ENCODE peak calls at places on chromosomes 13 and 19, in nine cellular contexts. K is DND-41; G is H9; N is AG04450; H is Panc1; I is heart right ventricle; A is CD4-positive, alpha-beta T cell; Q is CD8-positive, alpha-beta memory T cell; X is HL-60. U is an unnamed sample.

GRCh38 chr13:26017932-26018690 is 33.7 kb downstream of the SHISA2 start:
- DNase-seq in Q (no peak), H (no peak), G (no peak), A (no peak), I (no peak), K (no peak), N (no peak), X (no peak), U (no peak)

GRCh38 chr13:109274188-109274821 is 512.1 kb downstream of the IRS2 start:
- DNase-seq in X (no peak), I (no peak), Q (no peak), H (no peak), G (peak; percentile 63), A (no peak), K (no peak), N (peak; percentile 41), U (no peak)

GRCh38 chr19:36213793-36214387 is 575 bp downstream of the ZNF565 start:
- DNase-seq in I (peak; percentile 7), K (no peak), A (no peak), G (no peak), Q (no peak), N (no peak), X (no peak), H (no peak), U (no peak)

GRCh38 chr13:106139407-106139806 is 396.1 kb downstream of the EFNB2 start:
- DNase-seq in I (no peak), G (no peak), K (no peak), H (no peak), N (no peak), A (no peak), Q (no peak), X (no peak), U (no peak)

GRCh38 chr13:92827503-92827902 is 399.1 kb upstream of the GPC6 start:
- DNase-seq in Q (no peak), G (no peak), K (no peak), N (no peak), H (no peak), A (no peak), I (no peak), X (no peak), U (no peak)

GRCh38 chr13:60572003-60572792 is 175.2 kb downstream of the TDRD3 start:
- DNase-seq in H (peak; percentile 20), N (no peak), G (peak; percentile 51), A (no peak), Q (no peak), K (no peak), X (no peak), I (no peak), U (no peak)

GRCh38 chr19:8505680-8506401 is 3.4 kb upstream of the PRAM1 start:
- DNase-seq in X (no peak), A (peak; percentile 47), I (peak; percentile 78), K (peak; percentile 65), N (peak; percentile 18), H (no peak), Q (peak; percentile 56), G (peak; percentile 83), U (peak; percentile 73)

GRCh38 chr19:38095411-38096308 is 128.4 kb downstream of the DPF1 start:
- DNase-seq in G (peak; percentile 83), Q (no peak), A (peak; percentile 24), N (no peak), K (peak; percentile 76), X (peak; percentile 22), H (peak; percentile 50), I (peak; percentile 68), U (peak; percentile 45)

GRCh38 chr13:45362939-45363338 is 22.0 kb upstream of the TPT1 start:
- DNase-seq in Q (no peak), K (no peak), I (no peak), H (no peak), X (no peak), N (no peak), A (no peak), G (peak; percentile 90), U (no peak)

GRCh38 chr13:98749501-98749900 is 3.0 kb downstream of the SLC15A1 start:
- DNase-seq in K (no peak), G (no peak), X (no peak), N (no peak), A (no peak), I (no peak), H (no peak), Q (no peak), U (no peak)

GRCh38 chr13:33105387-33106005 is 89.3 kb downstream of the KL start:
- DNase-seq in X (no peak), N (no peak), G (no peak), A (no peak), H (no peak), Q (no peak), K (no peak), I (no peak), U (no peak)

GRCh38 chr13:27679396-27679795 is 57.7 kb downstream of the POLR1D start:
- DNase-seq in G (no peak), Q (no peak), I (no peak), K (no peak), H (no peak), X (no peak), N (no peak), A (no peak), U (no peak)

GRCh38 chr19:18319591-18320135 is 3.2 kb downstream of the LSM4 start:
- DNase-seq in Q (no peak), A (no peak), H (no peak), K (no peak), G (no peak), X (no peak), N (no peak), I (no peak), U (no peak)
- H3K27ac ChIP-seq in Q (no peak overlapping the region), A (no peak overlapping the region), H (no peak overlapping the region), K (peak overlapping the region; percentile 44), G (no peak overlapping the region), X (peak overlapping the region; percentile 76), N (no peak overlapping the region), I (peak overlapping the region; percentile 98), U (no peak overlapping the region)

DNA sequence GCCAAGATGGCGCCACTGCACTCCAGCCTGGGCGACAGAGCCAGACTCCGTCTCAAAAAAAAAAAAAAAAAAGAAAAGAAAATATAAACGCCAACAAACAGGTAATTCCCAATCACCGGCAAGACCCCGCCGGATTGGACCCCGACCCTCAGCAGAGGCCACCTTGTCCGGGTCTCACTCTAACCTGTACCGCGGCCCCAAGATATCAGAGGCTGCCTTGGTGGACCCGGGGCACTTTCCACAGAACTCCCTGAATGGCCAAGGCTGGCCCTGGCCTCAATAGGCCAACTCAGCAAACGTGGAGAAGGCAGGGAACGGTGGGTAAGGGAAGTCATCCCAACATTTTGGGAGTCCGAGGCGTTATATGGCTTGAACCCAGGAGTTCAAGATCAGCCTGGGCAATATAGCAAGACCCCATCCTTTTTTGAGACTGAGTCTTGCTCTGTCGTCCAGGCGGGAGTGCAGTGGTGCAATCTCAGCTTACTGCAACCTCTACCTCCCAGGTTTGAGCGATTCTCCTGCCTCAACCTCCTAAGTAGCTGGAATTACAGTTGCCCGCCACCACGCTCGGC is 27.8 kb downstream of the MAN2B1 start:
- DNase-seq in G (no peak), I (no peak), Q (no peak), X (no peak), A (no peak), K (no peak), H (no peak), N (no peak), U (no peak)
- H3K27ac ChIP-seq in G (no peak overlapping the region), I (no peak overlapping the region), Q (no peak overlapping the region), X (no peak overlapping the region), A (no peak overlapping the region), K (no peak overlapping the region), H (no peak overlapping the region), N (no peak overlapping the region), U (no peak overlapping the region)

GRCh38 chr19:54206030-54206830 is 5.6 kb downstream of the RPS9 start:
- DNase-seq in H (no peak), X (peak; percentile 61), K (no peak), G (no peak), I (no peak), A (no peak), N (no peak), Q (no peak), U (no peak)
- H3K27ac ChIP-seq in H (no peak overlapping the region), X (peak overlapping the region; percentile 96), K (no peak overlapping the region), G (no peak overlapping the region), I (peak overlapping the region; percentile 78), A (no peak overlapping the region), N (no peak overlapping the region), Q (no peak overlapping the region), U (peak overlapping the region; percentile 15)

DNA sequence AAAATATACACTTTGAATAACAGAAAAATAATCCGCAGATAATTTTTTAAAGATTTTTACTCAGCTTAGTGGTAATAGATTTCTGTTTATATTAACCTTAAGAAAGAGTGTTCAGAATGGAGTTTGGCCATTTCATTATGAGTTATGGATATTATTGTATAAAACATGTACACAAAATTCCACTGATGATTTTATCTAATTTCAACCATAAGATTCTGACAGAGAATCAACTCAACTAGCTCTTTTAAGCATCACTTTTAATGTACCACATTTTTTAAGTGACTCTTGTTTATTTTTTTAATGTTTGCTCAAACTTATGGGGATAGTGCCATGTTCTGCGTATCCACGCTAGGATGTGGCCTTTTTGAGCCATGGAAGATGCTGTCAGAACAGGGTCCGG is 75.7 kb downstream of the COL4A2 start:
- DNase-seq in H (no peak), G (no peak), X (no peak), Q (no peak), A (no peak), I (no peak), K (no peak), N (no peak), U (no peak)
- H3K27ac ChIP-seq in H (no peak overlapping the region), G (no peak overlapping the region), X (no peak overlapping the region), Q (no peak overlapping the region), A (no peak overlapping the region), I (peak overlapping the region; percentile 77), K (no peak overlapping the region), N (no peak overlapping the region), U (no peak overlapping the region)

U was measured in substantia nigra.